ENCODE peak calls at places on chromosomes 16 and 17, in five cellular contexts. H, G, W, V and Y are unnamed samples.

GRCh38 chr17:50468120-50469004 is at the start of gene CHAD:
- DNase-seq in G (no peak), H (no peak), W (no peak), V (no peak), Y (no peak)

GRCh38 chr17:82282239-82283207 is 9.0 kb upstream of the CSNK1D start:
- DNase-seq in G (no peak), W (no peak), V (no peak), H (no peak), Y (no peak)

GRCh38 chr16:81516478-81517149 is 72.0 kb downstream of the CMIP start:
- DNase-seq in V (no peak), H (no peak), G (no peak), W (no peak), Y (no peak)

GRCh38 chr16:11848842-11849241 is 2.5 kb downstream of the RSL1D1 start:
- DNase-seq in G (no peak), H (no peak), W (no peak), V (no peak), Y (no peak)

GRCh38 chr16:4176794-4177438 is 60.7 kb upstream of the ADCY9 start:
- DNase-seq in H (no peak), V (no peak), G (no peak), W (no peak), Y (peak)

GRCh38 chr16:54285414-54286066 is 1.0 kb downstream of the IRX3 start:
- DNase-seq in W (no peak), H (no peak), G (no peak), V (no peak), Y (no peak)

GRCh38 chr16:88352261-88353200 is 30.2 kb upstream of the ZNF469 start:
- DNase-seq in H (no peak), V (no peak), W (no peak), G (no peak), Y (no peak)

GRCh38 chr16:12539185-12539929 is 264.3 kb downstream of the CPPED1 start:
- DNase-seq in H (no peak), G (no peak), V (no peak), W (no peak), Y (peak)

GRCh38 chr16:10312784-10313724 is 72.8 kb upstream of the ATF7IP2 start:
- DNase-seq in W (no peak), V (no peak), H (no peak), G (no peak), Y (no peak)

GRCh38 chr17:75814021-75814395 is 29.4 kb downstream of the UNK start:
- DNase-seq in G (no peak), H (no peak), V (no peak), W (no peak), Y (no peak)

GRCh38 chr16:90020260-90020837 is 1.1 kb upstream of the DBNDD1 start:
- DNase-seq in H (no peak), W (no peak), V (no peak), G (no peak), Y (no peak)

GRCh38 chr16:31409433-31409832 is 16.3 kb downstream of the ITGAD start:
- DNase-seq in G (no peak), V (no peak), W (no peak), H (no peak), Y (no peak)